ENCODE peak calls at places on chromosome 21, in seven cellular contexts. One of them, this sample, is unnamed.

GRCh38 chr21:41593784-41594138 is 85.8 kb upstream of the TMPRSS2 start:
- DNase-seq in activated B cell treated with CpG ODN at 0.5 μM for 24 hours: no peak
- DNase-seq in fibroblast of lung: no peak
- DNase-seq in progenitor cell of endocrine pancreas: no peak
- DNase-seq in Caco-2: peak; percentile 75
- DNase-seq in A549: no peak
- DNase-seq in WTC11: no peak
- DNase-seq in this sample: no peak

GRCh38 chr21:15058718-15059316 is 6.0 kb downstream of the NRIP1 start:
- DNase-seq in WTC11: no peak
- DNase-seq in Caco-2: no peak
- DNase-seq in A549: peak; percentile 5
- DNase-seq in fibroblast of lung: peak; percentile 77
- DNase-seq in progenitor cell of endocrine pancreas: no peak
- DNase-seq in activated B cell treated with CpG ODN at 0.5 μM for 24 hours: no peak
- DNase-seq in this sample: peak; percentile 48

GRCh38 chr21:14531927-14532326 is 14.2 kb downstream of the SAMSN1 start:
- DNase-seq in activated B cell treated with CpG ODN at 0.5 μM for 24 hours: no peak
- DNase-seq in progenitor cell of endocrine pancreas: no peak
- DNase-seq in fibroblast of lung: no peak
- DNase-seq in Caco-2: no peak
- DNase-seq in A549: no peak
- DNase-seq in WTC11: no peak
- DNase-seq in this sample: no peak

GRCh38 chr21:38567577-38568360 is 69.5 kb upstream of the ERG start:
- DNase-seq in WTC11: no peak
- DNase-seq in progenitor cell of endocrine pancreas: no peak
- DNase-seq in Caco-2: no peak
- DNase-seq in A549: no peak
- DNase-seq in fibroblast of lung: peak; percentile 77
- DNase-seq in activated B cell treated with CpG ODN at 0.5 μM for 24 hours: no peak
- DNase-seq in this sample: peak; percentile 18

GRCh38 chr21:37414292-37415253 is 48.0 kb downstream of the DYRK1A start:
- DNase-seq in WTC11: no peak
- DNase-seq in progenitor cell of endocrine pancreas: no peak
- DNase-seq in fibroblast of lung: no peak
- DNase-seq in Caco-2: no peak
- DNase-seq in A549: no peak
- DNase-seq in activated B cell treated with CpG ODN at 0.5 μM for 24 hours: no peak
- DNase-seq in this sample: no peak

GRCh38 chr21:29261555-29262540 is 36.9 kb upstream of the BACH1 start:
- DNase-seq in Caco-2: no peak
- DNase-seq in WTC11: no peak
- DNase-seq in activated B cell treated with CpG ODN at 0.5 μM for 24 hours: no peak
- DNase-seq in fibroblast of lung: no peak
- DNase-seq in progenitor cell of endocrine pancreas: no peak
- DNase-seq in A549: no peak
- DNase-seq in this sample: no peak

GRCh38 chr21:38671716-38672115 is 134.0 kb upstream of the ETS2 start:
- DNase-seq in progenitor cell of endocrine pancreas: no peak
- DNase-seq in A549: no peak
- DNase-seq in activated B cell treated with CpG ODN at 0.5 μM for 24 hours: no peak
- DNase-seq in WTC11: no peak
- DNase-seq in fibroblast of lung: peak; percentile 49
- DNase-seq in Caco-2: no peak
- DNase-seq in this sample: peak; percentile 35

GRCh38 chr21:38759286-38759872 is 46.4 kb upstream of the ETS2 start:
- DNase-seq in A549: no peak
- DNase-seq in WTC11: no peak
- DNase-seq in progenitor cell of endocrine pancreas: no peak
- DNase-seq in fibroblast of lung: peak; percentile 20
- DNase-seq in Caco-2: no peak
- DNase-seq in activated B cell treated with CpG ODN at 0.5 μM for 24 hours: no peak
- DNase-seq in this sample: peak; percentile 11

GRCh38 chr21:15729674-15730483 is at the start of gene USP25:
- DNase-seq in A549: peak; percentile 56
- DNase-seq in activated B cell treated with CpG ODN at 0.5 μM for 24 hours: peak; percentile 80
- DNase-seq in progenitor cell of endocrine pancreas: peak; percentile 87
- DNase-seq in Caco-2: peak; percentile 88
- DNase-seq in WTC11: peak; percentile 84
- DNase-seq in fibroblast of lung: peak; percentile 67
- DNase-seq in this sample: peak; percentile 73

GRCh38 chr21:29092102-29092959 is 18.9 kb upstream of the CCT8 start:
- DNase-seq in progenitor cell of endocrine pancreas: no peak
- DNase-seq in fibroblast of lung: peak; percentile 70
- DNase-seq in Caco-2: no peak
- DNase-seq in A549: no peak
- DNase-seq in WTC11: no peak
- DNase-seq in activated B cell treated with CpG ODN at 0.5 μM for 24 hours: no peak
- DNase-seq in this sample: peak; percentile 50

GRCh38 chr21:23578027-23578426 is 2029.3 kb downstream of the MRPL39 start:
- DNase-seq in Caco-2: no peak
- DNase-seq in fibroblast of lung: no peak
- DNase-seq in activated B cell treated with CpG ODN at 0.5 μM for 24 hours: no peak
- DNase-seq in progenitor cell of endocrine pancreas: no peak
- DNase-seq in WTC11: no peak
- DNase-seq in A549: no peak
- DNase-seq in this sample: no peak

GRCh38 chr21:42973991-42974831 is at the start of gene PKNOX1:
- DNase-seq in A549: peak; percentile 84
- DNase-seq in fibroblast of lung: peak; percentile 97
- DNase-seq in Caco-2: peak; percentile 99
- DNase-seq in activated B cell treated with CpG ODN at 0.5 μM for 24 hours: peak; percentile 98
- DNase-seq in progenitor cell of endocrine pancreas: peak; percentile 98
- DNase-seq in WTC11: peak; percentile 100
- DNase-seq in this sample: peak; percentile 99

GRCh38 chr21:41562101-41563000 is 54.4 kb upstream of the TMPRSS2 start:
- DNase-seq in WTC11: no peak
- DNase-seq in activated B cell treated with CpG ODN at 0.5 μM for 24 hours: no peak
- DNase-seq in Caco-2: no peak
- DNase-seq in progenitor cell of endocrine pancreas: no peak
- DNase-seq in A549: no peak
- DNase-seq in fibroblast of lung: no peak
- DNase-seq in this sample: no peak

GRCh38 chr21:42691901-42692559 is 38.6 kb downstream of the PDE9A start:
- DNase-seq in Caco-2: no peak
- DNase-seq in progenitor cell of endocrine pancreas: no peak
- DNase-seq in activated B cell treated with CpG ODN at 0.5 μM for 24 hours: no peak
- DNase-seq in A549: no peak
- DNase-seq in fibroblast of lung: no peak
- DNase-seq in WTC11: no peak
- DNase-seq in this sample: no peak

GRCh38 chr21:25809013-25809412 is 74.2 kb downstream of the GABPA start:
- DNase-seq in A549: no peak
- DNase-seq in progenitor cell of endocrine pancreas: no peak
- DNase-seq in activated B cell treated with CpG ODN at 0.5 μM for 24 hours: no peak
- DNase-seq in Caco-2: no peak
- DNase-seq in WTC11: no peak
- DNase-seq in fibroblast of lung: no peak
- DNase-seq in this sample: no peak

GRCh38 chr21:21163904-21164303 is 165.7 kb downstream of the NCAM2 start:
- DNase-seq in Caco-2: peak; percentile 48
- DNase-seq in A549: peak; percentile 0
- DNase-seq in activated B cell treated with CpG ODN at 0.5 μM for 24 hours: no peak
- DNase-seq in progenitor cell of endocrine pancreas: peak; percentile 15
- DNase-seq in fibroblast of lung: peak; percentile 71
- DNase-seq in WTC11: peak; percentile 29
- DNase-seq in this sample: peak; percentile 84
- TF ChIP-seq CTCF in Caco-2: peak; percentile 56
- TF ChIP-seq CTCF in A549: no peak
- TF ChIP-seq CTCF in activated B cell treated with CpG ODN at 0.5 μM for 24 hours: no peak
- TF ChIP-seq CTCF in progenitor cell of endocrine pancreas: peak; percentile 79
- TF ChIP-seq CTCF in fibroblast of lung: peak; percentile 44
- TF ChIP-seq CTCF in WTC11: peak; percentile 41
- TF ChIP-seq CTCF in this sample: peak; percentile 62

GRCh38 chr21:34688145-34688544 is 19.4 kb downstream of the CLIC6 start:
- DNase-seq in activated B cell treated with CpG ODN at 0.5 μM for 24 hours: no peak
- DNase-seq in WTC11: no peak
- DNase-seq in progenitor cell of endocrine pancreas: no peak
- DNase-seq in A549: peak; percentile 28
- DNase-seq in Caco-2: no peak
- DNase-seq in fibroblast of lung: no peak
- DNase-seq in this sample: no peak
- TF ChIP-seq CTCF in activated B cell treated with CpG ODN at 0.5 μM for 24 hours: no peak
- TF ChIP-seq CTCF in WTC11: no peak
- TF ChIP-seq CTCF in progenitor cell of endocrine pancreas: no peak
- TF ChIP-seq CTCF in A549: peak; percentile 50
- TF ChIP-seq CTCF in Caco-2: no peak
- TF ChIP-seq CTCF in fibroblast of lung: no peak
- TF ChIP-seq CTCF in this sample: no peak

DNA sequence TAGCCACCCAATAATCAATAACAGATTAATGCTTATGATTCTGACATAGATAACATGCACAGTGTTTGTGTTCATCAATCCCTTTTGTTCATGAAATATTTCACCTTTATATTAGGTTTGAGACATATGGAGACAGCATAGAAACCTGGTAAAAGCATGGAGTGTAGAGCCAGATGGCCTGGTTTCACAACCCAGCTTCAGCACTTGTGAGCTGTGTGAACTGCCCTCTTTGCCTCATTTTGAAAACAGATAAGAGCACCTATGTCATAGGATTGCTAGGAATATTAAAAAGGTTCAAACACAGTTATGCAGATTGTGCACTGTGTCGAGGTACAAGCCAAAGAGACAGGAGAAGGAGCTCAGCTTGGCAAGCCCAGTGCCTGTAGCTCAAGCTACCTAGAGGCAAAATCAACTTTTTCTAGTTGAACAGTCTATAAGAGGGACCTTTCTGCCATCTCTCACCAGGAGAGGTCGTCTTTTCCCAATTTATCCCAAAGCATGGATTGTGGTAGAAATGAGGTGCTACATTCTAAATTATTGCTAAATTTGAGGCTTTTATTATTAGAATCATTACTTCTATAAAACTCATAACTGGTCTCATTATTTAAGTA is 5.0 kb downstream of the CHODL start:
- DNase-seq in progenitor cell of endocrine pancreas: no peak
- DNase-seq in activated B cell treated with CpG ODN at 0.5 μM for 24 hours: no peak
- DNase-seq in A549: no peak
- DNase-seq in WTC11: no peak
- DNase-seq in Caco-2: peak; percentile 5
- DNase-seq in fibroblast of lung: no peak
- DNase-seq in this sample: no peak
- TF ChIP-seq CTCF in progenitor cell of endocrine pancreas: peak; percentile 29
- TF ChIP-seq CTCF in activated B cell treated with CpG ODN at 0.5 μM for 24 hours: no peak
- TF ChIP-seq CTCF in A549: no peak
- TF ChIP-seq CTCF in WTC11: no peak
- TF ChIP-seq CTCF in Caco-2: no peak
- TF ChIP-seq CTCF in fibroblast of lung: no peak
- TF ChIP-seq CTCF in this sample: no peak

GRCh38 chr21:16851054-16851453 is 661.8 kb upstream of the CXADR start:
- DNase-seq in progenitor cell of endocrine pancreas: no peak
- DNase-seq in fibroblast of lung: no peak
- DNase-seq in Caco-2: peak; percentile 3
- DNase-seq in A549: no peak
- DNase-seq in activated B cell treated with CpG ODN at 0.5 μM for 24 hours: no peak
- DNase-seq in WTC11: no peak
- DNase-seq in this sample: no peak
- TF ChIP-seq CTCF in progenitor cell of endocrine pancreas: peak; percentile 28
- TF ChIP-seq CTCF in fibroblast of lung: no peak
- TF ChIP-seq CTCF in Caco-2: peak; percentile 43
- TF ChIP-seq CTCF in A549: no peak
- TF ChIP-seq CTCF in activated B cell treated with CpG ODN at 0.5 μM for 24 hours: no peak
- TF ChIP-seq CTCF in WTC11: no peak
- TF ChIP-seq CTCF in this sample: no peak

GRCh38 chr21:33155005-33155404 is 74.7 kb upstream of the IFNAR2 start:
- DNase-seq in Caco-2: no peak
- DNase-seq in activated B cell treated with CpG ODN at 0.5 μM for 24 hours: no peak
- DNase-seq in progenitor cell of endocrine pancreas: no peak
- DNase-seq in fibroblast of lung: no peak
- DNase-seq in A549: no peak
- DNase-seq in WTC11: no peak
- DNase-seq in this sample: no peak
- TF ChIP-seq CTCF in Caco-2: no peak
- TF ChIP-seq CTCF in activated B cell treated with CpG ODN at 0.5 μM for 24 hours: no peak
- TF ChIP-seq CTCF in progenitor cell of endocrine pancreas: no peak
- TF ChIP-seq CTCF in fibroblast of lung: no peak
- TF ChIP-seq CTCF in A549: no peak
- TF ChIP-seq CTCF in WTC11: no peak
- TF ChIP-seq CTCF in this sample: no peak

GRCh38 chr21:44304846-44305245 is 5.0 kb downstream of the PFKL start:
- DNase-seq in A549: peak; percentile 54
- DNase-seq in WTC11: peak; percentile 43
- DNase-seq in fibroblast of lung: peak; percentile 32
- DNase-seq in activated B cell treated with CpG ODN at 0.5 μM for 24 hours: peak; percentile 46
- DNase-seq in progenitor cell of endocrine pancreas: peak; percentile 50
- DNase-seq in Caco-2: peak; percentile 65
- DNase-seq in this sample: peak; percentile 55
- TF ChIP-seq CTCF in A549: peak; percentile 48
- TF ChIP-seq CTCF in WTC11: peak; percentile 23
- TF ChIP-seq CTCF in fibroblast of lung: peak; percentile 64
- TF ChIP-seq CTCF in activated B cell treated with CpG ODN at 0.5 μM for 24 hours: no peak
- TF ChIP-seq CTCF in progenitor cell of endocrine pancreas: peak; percentile 73
- TF ChIP-seq CTCF in Caco-2: peak; percentile 49
- TF ChIP-seq CTCF in this sample: peak; percentile 77

GRCh38 chr21:44941567-44941966 is 1.7 kb downstream of the SLX9 start:
- DNase-seq in fibroblast of lung: no peak
- DNase-seq in activated B cell treated with CpG ODN at 0.5 μM for 24 hours: no peak
- DNase-seq in progenitor cell of endocrine pancreas: no peak
- DNase-seq in A549: no peak
- DNase-seq in Caco-2: no peak
- DNase-seq in WTC11: no peak
- DNase-seq in this sample: no peak

GRCh38 chr21:44938976-44939531 is 775 bp upstream of the SLX9 start:
- DNase-seq in fibroblast of lung: no peak
- DNase-seq in A549: no peak
- DNase-seq in Caco-2: no peak
- DNase-seq in activated B cell treated with CpG ODN at 0.5 μM for 24 hours: no peak
- DNase-seq in progenitor cell of endocrine pancreas: no peak
- DNase-seq in WTC11: no peak
- DNase-seq in this sample: no peak

GRCh38 chr21:44942566-44942965 is 2.7 kb downstream of the SLX9 start:
- DNase-seq in progenitor cell of endocrine pancreas: no peak
- DNase-seq in A549: no peak
- DNase-seq in WTC11: no peak
- DNase-seq in fibroblast of lung: no peak
- DNase-seq in activated B cell treated with CpG ODN at 0.5 μM for 24 hours: no peak
- DNase-seq in Caco-2: no peak
- DNase-seq in this sample: no peak

GRCh38 chr21:44939532-44940115 is at the start of gene SLX9:
- DNase-seq in WTC11: peak; percentile 80
- DNase-seq in Caco-2: peak; percentile 87
- DNase-seq in A549: peak; percentile 72
- DNase-seq in activated B cell treated with CpG ODN at 0.5 μM for 24 hours: peak; percentile 80
- DNase-seq in progenitor cell of endocrine pancreas: peak; percentile 71
- DNase-seq in fibroblast of lung: peak; percentile 74
- DNase-seq in this sample: peak; percentile 78

GRCh38 chr21:44940116-44940631 is 345 bp downstream of the SLX9 start:
- DNase-seq in fibroblast of lung: no peak
- DNase-seq in Caco-2: no peak
- DNase-seq in A549: no peak
- DNase-seq in WTC11: no peak
- DNase-seq in progenitor cell of endocrine pancreas: no peak
- DNase-seq in activated B cell treated with CpG ODN at 0.5 μM for 24 hours: no peak
- DNase-seq in this sample: no peak
- TF ChIP-seq CTCF in fibroblast of lung: no peak
- TF ChIP-seq CTCF in Caco-2: no peak
- TF ChIP-seq CTCF in A549: no peak
- TF ChIP-seq CTCF in WTC11: no peak
- TF ChIP-seq CTCF in progenitor cell of endocrine pancreas: no peak
- TF ChIP-seq CTCF in activated B cell treated with CpG ODN at 0.5 μM for 24 hours: no peak
- TF ChIP-seq CTCF in this sample: no peak

This sample was measured in fibroblast of pulmonary artery.